ENCODE peak calls at places on chromosomes 4 and X, in eight cellular contexts. One of them, this sample, is unnamed.

GRCh38 chr4:3252831-3253641 is 4.1 kb downstream of the MSANTD1 start:
- DNase-seq in HTR-8/SVneo: no peak
- DNase-seq in EH: no peak
- DNase-seq in amniotic stem cell: no peak
- DNase-seq in cerebellar cortex: no peak
- DNase-seq in Daoy: no peak
- DNase-seq in NCI-H748 treated with DMSO at 0.1 percent for 48 hours: no peak
- DNase-seq in AG08396: no peak
- DNase-seq in this sample: no peak

GRCh38 chrX:10608099-10608498 is 12.3 kb downstream of the MID1 start:
- DNase-seq in AG08396: no peak
- DNase-seq in amniotic stem cell: no peak
- DNase-seq in HTR-8/SVneo: no peak
- DNase-seq in EH: peak
- DNase-seq in Daoy: no peak
- DNase-seq in NCI-H748 treated with DMSO at 0.1 percent for 48 hours: no peak
- DNase-seq in cerebellar cortex: no peak
- DNase-seq in this sample: no peak

GRCh38 chrX:66504481-66504880 is 134.4 kb downstream of the EDA2R start:
- DNase-seq in EH: no peak
- DNase-seq in AG08396: no peak
- DNase-seq in amniotic stem cell: no peak
- DNase-seq in HTR-8/SVneo: no peak
- DNase-seq in Daoy: no peak
- DNase-seq in NCI-H748 treated with DMSO at 0.1 percent for 48 hours: no peak
- DNase-seq in cerebellar cortex: no peak
- DNase-seq in this sample: no peak

GRCh38 chr4:87505862-87506261 is 23.3 kb downstream of the SPARCL1 start:
- DNase-seq in amniotic stem cell: no peak
- DNase-seq in EH: no peak
- DNase-seq in NCI-H748 treated with DMSO at 0.1 percent for 48 hours: no peak
- DNase-seq in Daoy: no peak
- DNase-seq in AG08396: no peak
- DNase-seq in cerebellar cortex: no peak
- DNase-seq in HTR-8/SVneo: no peak
- DNase-seq in this sample: no peak

GRCh38 chrX:139972113-139972512 is 6.8 kb upstream of the CXorf66 start:
- DNase-seq in Daoy: no peak
- DNase-seq in HTR-8/SVneo: no peak
- DNase-seq in AG08396: no peak
- DNase-seq in amniotic stem cell: no peak
- DNase-seq in NCI-H748 treated with DMSO at 0.1 percent for 48 hours: no peak
- DNase-seq in EH: no peak
- DNase-seq in cerebellar cortex: no peak
- DNase-seq in this sample: no peak

GRCh38 chr4:128600996-128601857 is 208.3 kb upstream of the JADE1 start:
- DNase-seq in EH: peak
- DNase-seq in amniotic stem cell: peak
- DNase-seq in AG08396: peak
- DNase-seq in HTR-8/SVneo: peak
- DNase-seq in cerebellar cortex: peak
- DNase-seq in NCI-H748 treated with DMSO at 0.1 percent for 48 hours: peak
- DNase-seq in Daoy: peak
- DNase-seq in this sample: peak

GRCh38 chr4:163191999-163192398 is 25.3 kb upstream of the NAF1 start:
- DNase-seq in HTR-8/SVneo: no peak
- DNase-seq in AG08396: peak
- DNase-seq in EH: peak
- DNase-seq in NCI-H748 treated with DMSO at 0.1 percent for 48 hours: no peak
- DNase-seq in amniotic stem cell: no peak
- DNase-seq in Daoy: no peak
- DNase-seq in cerebellar cortex: no peak
- DNase-seq in this sample: no peak

GRCh38 chrX:47743504-47743903 is 84.5 kb upstream of the UXT start:
- DNase-seq in AG08396: no peak
- DNase-seq in cerebellar cortex: no peak
- DNase-seq in Daoy: peak
- DNase-seq in HTR-8/SVneo: no peak
- DNase-seq in EH: peak
- DNase-seq in NCI-H748 treated with DMSO at 0.1 percent for 48 hours: no peak
- DNase-seq in amniotic stem cell: no peak
- DNase-seq in this sample: no peak

GRCh38 chrX:49001521-49002090 is 458 bp downstream of the GRIPAP1 start:
- DNase-seq in HTR-8/SVneo: peak
- DNase-seq in EH: peak
- DNase-seq in Daoy: peak
- DNase-seq in NCI-H748 treated with DMSO at 0.1 percent for 48 hours: no peak
- DNase-seq in amniotic stem cell: no peak
- DNase-seq in AG08396: peak
- DNase-seq in cerebellar cortex: peak
- DNase-seq in this sample: no peak

GRCh38 chrX:155028749-155029360 is 2.2 kb downstream of the FUNDC2 start:
- DNase-seq in AG08396: no peak
- DNase-seq in amniotic stem cell: no peak
- DNase-seq in NCI-H748 treated with DMSO at 0.1 percent for 48 hours: no peak
- DNase-seq in EH: peak
- DNase-seq in cerebellar cortex: peak
- DNase-seq in Daoy: peak
- DNase-seq in HTR-8/SVneo: no peak
- DNase-seq in this sample: no peak

GRCh38 chr4:153950100-153950979 is 161.5 kb upstream of the SFRP2 start:
- DNase-seq in Daoy: no peak
- DNase-seq in HTR-8/SVneo: no peak
- DNase-seq in cerebellar cortex: no peak
- DNase-seq in NCI-H748 treated with DMSO at 0.1 percent for 48 hours: no peak
- DNase-seq in amniotic stem cell: no peak
- DNase-seq in AG08396: no peak
- DNase-seq in EH: no peak
- DNase-seq in this sample: no peak

GRCh38 chr4:84035568-84035967 is 463.5 kb downstream of the NKX6-1 start:
- DNase-seq in Daoy: no peak
- DNase-seq in HTR-8/SVneo: no peak
- DNase-seq in EH: no peak
- DNase-seq in AG08396: no peak
- DNase-seq in cerebellar cortex: no peak
- DNase-seq in NCI-H748 treated with DMSO at 0.1 percent for 48 hours: no peak
- DNase-seq in amniotic stem cell: no peak
- DNase-seq in this sample: no peak

GRCh38 chr4:67366341-67366861 is 178.9 kb downstream of the CENPC start:
- DNase-seq in AG08396: no peak
- DNase-seq in EH: no peak
- DNase-seq in HTR-8/SVneo: no peak
- DNase-seq in cerebellar cortex: no peak
- DNase-seq in amniotic stem cell: no peak
- DNase-seq in NCI-H748 treated with DMSO at 0.1 percent for 48 hours: no peak
- DNase-seq in Daoy: no peak
- DNase-seq in this sample: no peak

GRCh38 chrX:105552395-105552794 is 269.9 kb upstream of the NRK start:
- DNase-seq in NCI-H748 treated with DMSO at 0.1 percent for 48 hours: no peak
- DNase-seq in HTR-8/SVneo: no peak
- DNase-seq in amniotic stem cell: no peak
- DNase-seq in Daoy: peak
- DNase-seq in cerebellar cortex: no peak
- DNase-seq in EH: peak
- DNase-seq in AG08396: no peak
- DNase-seq in this sample: no peak

GRCh38 chrX:155263854-155264628 is at the start of gene RAB39B:
- DNase-seq in HTR-8/SVneo: peak
- DNase-seq in cerebellar cortex: peak
- DNase-seq in NCI-H748 treated with DMSO at 0.1 percent for 48 hours: peak
- DNase-seq in AG08396: peak
- DNase-seq in EH: peak
- DNase-seq in Daoy: peak
- DNase-seq in amniotic stem cell: no peak
- DNase-seq in this sample: peak

GRCh38 chr4:151097759-151098158 is 1.7 kb upstream of the RPS3A start:
- DNase-seq in HTR-8/SVneo: no peak
- DNase-seq in cerebellar cortex: no peak
- DNase-seq in AG08396: no peak
- DNase-seq in NCI-H748 treated with DMSO at 0.1 percent for 48 hours: no peak
- DNase-seq in EH: no peak
- DNase-seq in Daoy: no peak
- DNase-seq in amniotic stem cell: no peak
- DNase-seq in this sample: no peak

GRCh38 chrX:130393451-130394074 is 8.1 kb upstream of the GPR119 start:
- DNase-seq in NCI-H748 treated with DMSO at 0.1 percent for 48 hours: peak
- DNase-seq in HTR-8/SVneo: peak
- DNase-seq in Daoy: peak
- DNase-seq in amniotic stem cell: peak
- DNase-seq in cerebellar cortex: peak
- DNase-seq in EH: peak
- DNase-seq in AG08396: peak
- DNase-seq in this sample: peak

GRCh38 chr4:151933122-151933827 is 172.5 kb upstream of the GATB start:
- DNase-seq in Daoy: no peak
- DNase-seq in EH: peak
- DNase-seq in amniotic stem cell: no peak
- DNase-seq in AG08396: no peak
- DNase-seq in HTR-8/SVneo: no peak
- DNase-seq in NCI-H748 treated with DMSO at 0.1 percent for 48 hours: no peak
- DNase-seq in cerebellar cortex: peak
- DNase-seq in this sample: no peak

GRCh38 chrX:51332188-51332942 is at the start of gene NUDT10:
- DNase-seq in amniotic stem cell: no peak
- DNase-seq in AG08396: peak
- DNase-seq in cerebellar cortex: peak
- DNase-seq in HTR-8/SVneo: peak
- DNase-seq in Daoy: peak
- DNase-seq in NCI-H748 treated with DMSO at 0.1 percent for 48 hours: peak
- DNase-seq in EH: peak
- DNase-seq in this sample: peak

GRCh38 chr4:169079942-169080827 is 70.1 kb upstream of the CBR4 start:
- DNase-seq in NCI-H748 treated with DMSO at 0.1 percent for 48 hours: no peak
- DNase-seq in EH: peak
- DNase-seq in AG08396: no peak
- DNase-seq in cerebellar cortex: no peak
- DNase-seq in Daoy: peak
- DNase-seq in HTR-8/SVneo: peak
- DNase-seq in amniotic stem cell: peak
- DNase-seq in this sample: peak

GRCh38 chrX:98654565-98654964 is 1755.5 kb downstream of the PCDH19 start:
- DNase-seq in NCI-H748 treated with DMSO at 0.1 percent for 48 hours: no peak
- DNase-seq in Daoy: no peak
- DNase-seq in AG08396: no peak
- DNase-seq in amniotic stem cell: no peak
- DNase-seq in cerebellar cortex: no peak
- DNase-seq in EH: no peak
- DNase-seq in HTR-8/SVneo: no peak
- DNase-seq in this sample: no peak

GRCh38 chr4:145909331-145909730 is 29.3 kb downstream of the ZNF827 start:
- DNase-seq in AG08396: no peak
- DNase-seq in cerebellar cortex: peak
- DNase-seq in amniotic stem cell: no peak
- DNase-seq in EH: peak
- DNase-seq in NCI-H748 treated with DMSO at 0.1 percent for 48 hours: no peak
- DNase-seq in Daoy: no peak
- DNase-seq in HTR-8/SVneo: no peak
- DNase-seq in this sample: no peak

GRCh38 chrX:153944140-153944799 is at the start of gene RENBP:
- DNase-seq in cerebellar cortex: no peak
- DNase-seq in HTR-8/SVneo: no peak
- DNase-seq in Daoy: no peak
- DNase-seq in AG08396: no peak
- DNase-seq in EH: no peak
- DNase-seq in NCI-H748 treated with DMSO at 0.1 percent for 48 hours: no peak
- DNase-seq in amniotic stem cell: no peak
- DNase-seq in this sample: no peak

GRCh38 chr4:184329235-184330007 is 111.7 kb upstream of the ENPP6 start:
- DNase-seq in cerebellar cortex: no peak
- DNase-seq in amniotic stem cell: no peak
- DNase-seq in Daoy: no peak
- DNase-seq in EH: no peak
- DNase-seq in AG08396: no peak
- DNase-seq in NCI-H748 treated with DMSO at 0.1 percent for 48 hours: no peak
- DNase-seq in HTR-8/SVneo: no peak
- DNase-seq in this sample: no peak

GRCh38 chr4:41757521-41758156 is 9.1 kb upstream of the PHOX2B start:
- DNase-seq in AG08396: no peak
- DNase-seq in NCI-H748 treated with DMSO at 0.1 percent for 48 hours: no peak
- DNase-seq in cerebellar cortex: no peak
- DNase-seq in EH: no peak
- DNase-seq in Daoy: peak
- DNase-seq in amniotic stem cell: no peak
- DNase-seq in HTR-8/SVneo: no peak
- DNase-seq in this sample: no peak

This sample was measured in SJSA1.